ENCODE peak calls at places on chromosomes 11 and 22, in six cellular contexts. F is smooth muscle cell of the brain vasculature; C is fibroblast of the aortic adventitia; Y is choroid plexus epithelial cell; G is stimulated activated CD4-positive, alpha-beta T cell treated with anti-CD3 and anti-CD28 coated beads, TNF-alpha, amount 100 ng/mL, for 48 hours; V is left ventricle myocardium inferior. X is an unnamed sample.

GRCh38 chr11:41497974-41498373 is 38.5 kb upstream of the LRRC4C start:
- DNase-seq in F (no peak), C (peak), Y (peak), G (no peak), V (no peak), X (no peak)

GRCh38 chr22:36303115-36303467 is 50.2 kb downstream of the APOL1 start:
- DNase-seq in F (no peak), C (no peak), Y (no peak), G (no peak), V (no peak), X (no peak)

GRCh38 chr22:37014415-37014806 is 4.8 kb downstream of the TST start:
- DNase-seq in F (no peak), C (no peak), Y (no peak), G (no peak), V (no peak), X (no peak)

GRCh38 chr22:38452373-38453064 is 2.5 kb downstream of the KCNJ4 start:
- DNase-seq in F (no peak), C (peak), Y (no peak), G (no peak), V (peak), X (no peak)

GRCh38 chr11:123187670-123188507 is 7.2 kb downstream of the CLMP start:
- DNase-seq in F (no peak), C (peak), Y (peak), G (no peak), V (no peak), X (peak)

GRCh38 chr11:63711838-63712237 is 30.5 kb downstream of the RTN3 start:
- DNase-seq in F (no peak), C (no peak), Y (no peak), G (no peak), V (no peak), X (no peak)

GRCh38 chr11:8631395-8632110 is 37.5 kb upstream of the STK33 start:
- DNase-seq in F (peak), C (peak), Y (peak), G (no peak), V (no peak), X (peak)

GRCh38 chr11:75576445-75577049 is 14.5 kb downstream of the SERPINH1 start:
- DNase-seq in F (no peak), C (peak), Y (peak), G (no peak), V (no peak), X (peak)

GRCh38 chr22:30044369-30044768 is 35.9 kb upstream of the HORMAD2 start:
- DNase-seq in F (peak), C (peak), Y (peak), G (no peak), V (no peak), X (peak)

GRCh38 chr11:62464655-62465054 is 45.8 kb downstream of the SCGB1A1 start:
- DNase-seq in F (no peak), C (no peak), Y (no peak), G (no peak), V (no peak), X (no peak)

GRCh38 chr11:64245401-64245796 is 1.3 kb downstream of the PPP1R14B start:
- DNase-seq in F (no peak), C (no peak), Y (no peak), G (no peak), V (no peak), X (no peak)

X was measured in HFFc6.